ENCODE peak calls at places on chromosomes 2 and 18, in four cellular contexts. O, I, E and S are unnamed samples.

GRCh38 chr2:84855730-84856129 is 25.2 kb downstream of the TRABD2A start:
- DNase-seq in O (no peak), I (no peak), E (no peak), S (no peak)

GRCh38 chr18:36759167-36759776 is 69.5 kb downstream of the TPGS2 start:
- DNase-seq in O (no peak), I (no peak), E (no peak), S (no peak)

GRCh38 chr2:8138923-8139667 is 542.8 kb upstream of the ID2 start:
- DNase-seq in O (no peak), I (peak), E (no peak), S (no peak)

GRCh38 chr2:38214209-38214717 is 138.3 kb upstream of the CYP1B1 start:
- DNase-seq in O (no peak), I (no peak), E (no peak), S (no peak)

GRCh38 chr2:58853420-58853819 is 612.3 kb upstream of the FANCL start:
- DNase-seq in O (no peak), I (no peak), E (no peak), S (no peak)

GRCh38 chr2:64165696-64166095 is 21.5 kb upstream of the PELI1 start:
- DNase-seq in O (no peak), I (no peak), E (no peak), S (no peak)

GRCh38 chr2:65370387-65371093 is 61.9 kb downstream of the SPRED2 start:
- DNase-seq in O (no peak), I (peak), E (no peak), S (no peak)

GRCh38 chr2:43057026-43057741 is 169.2 kb downstream of the ZFP36L2 start:
- DNase-seq in O (no peak), I (no peak), E (no peak), S (no peak)

GRCh38 chr2:131035826-131036231 is 57.4 kb downstream of the FAM168B start:
- DNase-seq in O (no peak), I (no peak), E (no peak), S (no peak)

GRCh38 chr2:105427485-105427884 is 28.6 kb upstream of the FHL2 start:
- DNase-seq in O (no peak), I (no peak), E (no peak), S (no peak)

GRCh38 chr2:63696496-63696895 is 107.7 kb downstream of the MDH1 start:
- DNase-seq in O (no peak), I (no peak), E (no peak), S (no peak)

GRCh38 chr2:138421971-138422335 is 79.6 kb upstream of the SPOPL start:
- DNase-seq in O (peak), I (no peak), E (no peak), S (peak)

GRCh38 chr2:172074254-172074653 is 11.1 kb upstream of the DLX1 start:
- DNase-seq in O (no peak), I (no peak), E (no peak), S (no peak)

GRCh38 chr2:186641807-186642321 is 52.0 kb upstream of the FAM171B start:
- DNase-seq in O (peak), I (peak), E (peak), S (peak)

GRCh38 chr2:229202646-229203045 is 68.4 kb downstream of the PID1 start:
- DNase-seq in O (no peak), I (no peak), E (no peak), S (no peak)

GRCh38 chr18:478679-479078 is 21.8 kb downstream of the COLEC12 start:
- DNase-seq in O (no peak), I (no peak), E (no peak), S (no peak)

GRCh38 chr2:97267411-97268074 is 154.6 kb downstream of the ANKRD36 start:
- DNase-seq in O (no peak), I (peak), E (peak), S (no peak)

GRCh38 chr2:76633522-76633921 is 888.7 kb downstream of the LRRTM4 start:
- DNase-seq in O (no peak), I (no peak), E (no peak), S (no peak)

GRCh38 chr2:96264656-96265348 is 995 bp downstream of the TMEM127 start:
- DNase-seq in O (no peak), I (peak), E (peak), S (no peak)

GRCh38 chr2:111057045-111057444 is 63.7 kb upstream of the BCL2L11 start:
- DNase-seq in O (no peak), I (no peak), E (no peak), S (no peak)

GRCh38 chr2:128422571-128422970 is 103.9 kb upstream of the HS6ST1 start:
- DNase-seq in O (no peak), I (no peak), E (no peak), S (no peak)

GRCh38 chr2:209771474-209772292 is at the start of gene UNC80:
- DNase-seq in O (no peak), I (peak), E (peak), S (no peak)

GRCh38 chr2:207839575-207839974 is 69.9 kb upstream of the FZD5 start:
- DNase-seq in O (no peak), I (no peak), E (no peak), S (no peak)

GRCh38 chr2:127270663-127271062 is 23.3 kb downstream of the ERCC3 start:
- DNase-seq in O (no peak), I (no peak), E (no peak), S (no peak)

GRCh38 chr2:65232636-65233035 is 5.0 kb downstream of the ACTR2 start:
- DNase-seq in O (no peak), I (no peak), E (no peak), S (no peak)

GRCh38 chr2:96241901-96242611 is 23.7 kb downstream of the TMEM127 start:
- DNase-seq in O (no peak), I (no peak), E (no peak), S (no peak)

GRCh38 chr2:23359631-23360567 is 25.1 kb upstream of the KLHL29 start:
- DNase-seq in O (no peak), I (peak), E (no peak), S (no peak)

GRCh38 chr2:173957517-173957916 is 7.7 kb downstream of the SP3 start:
- DNase-seq in O (no peak), I (no peak), E (no peak), S (no peak)

GRCh38 chr2:37090019-37090477 is 5.7 kb downstream of the GPATCH11 start:
- DNase-seq in O (no peak), I (no peak), E (no peak), S (no peak)

DNA sequence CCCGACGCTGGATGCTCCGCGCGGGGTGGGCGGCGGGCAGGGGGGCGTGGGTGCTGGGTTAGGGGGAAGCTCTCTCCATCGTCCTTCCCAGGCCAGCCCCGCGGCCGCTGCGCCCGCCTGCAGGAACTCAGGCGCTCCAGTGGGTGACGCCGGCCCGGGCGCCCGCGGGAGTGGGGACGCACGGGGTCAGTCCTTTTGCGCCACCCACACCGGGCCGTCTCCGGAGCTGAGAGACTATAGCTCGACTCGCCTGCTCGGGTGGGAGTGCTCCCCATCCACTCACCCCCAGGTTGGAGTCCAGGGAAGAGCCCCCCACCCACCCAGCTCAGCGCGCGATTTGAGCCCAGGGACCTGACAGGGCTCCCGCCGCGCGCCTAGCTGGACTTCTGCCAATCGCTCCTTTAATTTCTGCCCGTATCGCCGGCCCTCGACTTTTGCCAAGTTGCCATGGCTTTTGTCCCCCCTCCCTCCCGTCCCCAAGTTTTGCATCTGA is 205.6 kb upstream of the SMAD2 start:
- DNase-seq in O (no peak), I (no peak), E (no peak), S (no peak)
- H3K27ac ChIP-seq in O (no peak), I (no peak), E (no peak), S (no peak)

GRCh38 chr2:234588054-234588430 is 91.2 kb upstream of the ARL4C start:
- DNase-seq in O (no peak), I (no peak), E (no peak), S (no peak)

GRCh38 chr2:234592541-234592940 is 95.7 kb upstream of the ARL4C start:
- DNase-seq in O (no peak), I (no peak), E (no peak), S (no peak)

GRCh38 chr2:234590076-234590475 is 93.2 kb upstream of the ARL4C start:
- DNase-seq in O (no peak), I (no peak), E (no peak), S (no peak)

GRCh38 chr2:234583331-234583730 is 86.5 kb upstream of the ARL4C start:
- DNase-seq in O (no peak), I (no peak), E (no peak), S (no peak)

GRCh38 chr2:234587341-234588053 is 90.6 kb upstream of the ARL4C start:
- DNase-seq in O (no peak), I (no peak), E (no peak), S (no peak)
- TF ChIP-seq TCF7L2 in O (no peak), I (no peak), E (no peak), S (no peak)

DNA sequence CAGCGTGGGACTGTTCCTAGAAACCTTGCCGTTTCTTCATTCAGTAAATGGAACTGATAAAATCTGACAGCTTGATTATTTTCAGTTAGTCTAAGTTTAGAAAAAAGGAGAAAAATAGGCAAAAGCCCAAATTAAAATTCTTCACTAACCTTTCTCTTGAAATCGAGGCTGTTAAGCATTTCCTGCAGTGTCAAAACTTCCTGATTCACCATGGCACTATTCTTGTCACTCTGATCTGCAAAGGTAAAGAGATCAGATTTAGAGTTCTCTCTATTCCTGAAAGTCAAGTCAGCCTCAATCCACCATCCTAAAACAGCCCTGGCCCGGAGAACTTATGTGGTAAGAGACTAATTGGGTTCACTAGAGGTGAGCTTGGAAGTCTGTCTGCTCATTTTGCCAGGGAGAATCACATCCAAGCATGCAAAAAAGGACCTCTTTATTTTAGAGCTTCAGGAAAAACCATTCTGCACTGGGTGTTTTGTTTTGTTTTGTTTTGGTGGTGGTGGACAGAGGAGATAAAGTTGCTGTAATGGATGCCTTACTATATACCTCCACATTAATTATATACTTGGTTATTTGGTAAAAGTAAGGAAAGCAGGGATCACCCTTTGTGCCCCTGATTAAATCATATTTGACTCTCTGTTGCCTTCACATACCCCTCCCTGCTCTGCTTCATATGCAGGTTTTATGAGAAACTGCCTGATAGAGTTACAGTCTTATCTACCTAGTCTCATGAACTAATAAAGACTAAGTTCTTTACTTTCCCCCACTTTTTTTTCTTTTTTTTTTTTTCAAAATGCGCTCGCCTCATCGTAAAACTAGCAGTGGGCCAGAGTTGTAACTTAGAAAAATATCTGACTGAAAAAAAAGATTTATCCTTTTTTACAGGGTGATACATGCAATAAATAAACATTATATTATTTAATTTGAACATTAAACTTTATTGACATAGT is 52.6 kb upstream of the STAT1 start:
- DNase-seq in O (no peak), I (no peak), E (no peak), S (no peak)
- H3K27ac ChIP-seq in O (no peak), I (no peak), E (no peak), S (no peak)

GRCh38 chr2:136255648-136256461 is 137.9 kb upstream of the CXCR4 start:
- DNase-seq in O (no peak), I (no peak), E (no peak), S (no peak)
- TF ChIP-seq TCF7L2 in O (no peak), I (no peak), E (no peak), S (no peak)

GRCh38 chr2:98460573-98461560 is 16.2 kb downstream of the INPP4A start:
- DNase-seq in O (no peak), I (no peak), E (no peak), S (no peak)
- H3K27ac ChIP-seq in O (no peak), I (no peak), E (no peak), S (no peak)

DNA sequence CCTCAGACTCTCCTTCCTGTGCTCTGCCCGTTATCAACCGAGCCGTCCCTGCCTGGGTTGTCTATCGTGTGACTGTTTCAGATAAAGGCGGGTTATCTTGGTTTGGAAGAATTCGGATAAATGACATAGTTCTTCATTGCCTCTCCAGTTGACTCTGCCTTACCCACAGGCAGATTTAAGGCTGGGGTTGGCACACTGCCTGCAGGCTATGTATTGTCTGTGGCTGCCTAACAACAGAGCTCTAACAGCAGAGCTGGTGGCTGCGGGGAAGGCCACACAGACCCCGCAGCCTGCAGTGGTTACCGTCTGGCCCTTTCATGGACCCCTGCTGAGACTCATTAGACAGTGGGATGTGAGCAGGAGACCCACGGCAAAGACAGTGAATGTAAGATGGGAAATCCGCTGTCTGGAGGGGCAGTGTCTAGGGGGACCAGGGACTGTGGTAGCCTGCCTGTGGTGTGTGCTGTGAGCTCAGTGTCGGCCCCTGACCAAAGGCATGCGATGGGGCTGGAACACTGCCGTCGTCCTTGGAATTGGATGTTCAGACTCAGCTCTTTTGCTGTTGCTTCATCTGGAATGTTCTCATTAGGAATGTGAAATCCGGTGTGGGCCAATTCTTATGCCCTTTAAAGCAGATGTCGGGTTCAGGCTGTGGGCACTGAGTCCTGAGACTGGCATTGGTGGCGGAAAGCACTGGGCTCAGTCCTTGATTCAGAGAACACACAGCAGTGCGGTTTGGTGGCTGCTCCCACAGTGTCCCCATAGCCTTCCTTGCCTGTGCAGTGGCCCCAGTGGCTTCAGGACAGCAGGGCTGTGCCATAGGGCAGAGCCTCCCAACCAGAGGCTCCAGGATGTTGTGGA is 44.5 kb downstream of the SH3RF3 start:
- DNase-seq in O (no peak), I (no peak), E (no peak), S (no peak)
- TF ChIP-seq TCF7L2 in O (no peak), I (no peak), E (no peak), S (no peak)

GRCh38 chr2:66570471-66570870 is 135.5 kb downstream of the MEIS1 start:
- DNase-seq in O (no peak), I (no peak), E (no peak), S (no peak)
- H3K27ac ChIP-seq in O (no peak), I (no peak), E (no peak), S (no peak)

GRCh38 chr2:107737764-107738163 is 88.9 kb upstream of the RGPD4 start:
- DNase-seq in O (no peak), I (no peak), E (no peak), S (no peak)
- TF ChIP-seq TCF7L2 in O (no peak), I (no peak), E (no peak), S (no peak)

GRCh38 chr2:113009617-113010016 is 4.4 kb downstream of the IL36A start:
- DNase-seq in O (no peak), I (no peak), E (no peak), S (no peak)
- H3K27ac ChIP-seq in O (no peak), I (no peak), E (no peak), S (no peak)

DNA sequence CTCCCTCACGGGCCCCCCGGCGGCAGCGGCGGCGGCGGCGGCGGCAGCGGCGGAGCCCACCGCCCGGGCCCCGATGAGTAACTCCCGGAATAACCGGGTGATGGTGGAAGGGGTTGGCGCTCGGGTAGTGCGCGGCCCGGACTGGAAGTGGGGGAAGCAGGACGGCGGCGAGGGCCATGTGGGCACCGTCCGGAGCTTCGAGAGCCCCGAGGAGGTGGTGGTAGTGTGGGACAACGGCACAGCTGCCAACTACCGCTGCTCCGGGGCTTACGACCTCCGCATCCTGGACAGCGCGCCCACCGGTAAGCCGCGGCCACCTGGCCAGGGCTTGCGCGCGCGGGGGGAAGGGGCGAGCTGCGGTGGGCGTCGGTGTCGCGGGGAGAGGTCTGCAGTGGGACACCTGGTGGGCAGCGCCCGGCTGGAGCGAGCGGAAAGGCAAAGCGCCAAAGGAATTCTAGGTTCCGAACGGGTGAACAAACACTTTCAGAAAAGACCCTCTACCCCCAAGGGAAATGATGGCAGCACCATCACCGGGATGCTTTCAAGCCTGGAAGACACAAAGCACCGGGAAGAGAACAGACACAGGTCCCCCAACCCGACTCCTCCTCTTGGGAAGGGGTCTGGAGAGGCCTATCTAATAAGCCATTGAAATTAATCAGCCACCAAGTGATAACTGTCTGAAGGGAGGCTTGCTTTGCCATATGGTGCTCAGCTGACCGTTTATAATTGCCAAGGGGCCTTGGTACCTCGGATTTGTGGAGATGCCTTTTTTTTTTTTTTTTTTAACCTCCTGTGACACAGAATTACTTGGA is 1.1 kb downstream of the MIB1 start:
- DNase-seq in O (no peak), I (no peak), E (no peak), S (no peak)
- TF ChIP-seq TCF7L2 in O (no peak), I (no peak), E (no peak), S (no peak)